ENCODE peak calls at places on chromosomes 1 and 21, in ten cellular contexts. U is AG10803; Q is NCI-H2081; K is iPS DF 6.9; L is lung microvascular endothelial cell; D is ascending aorta; J is retinal pigment epithelial cell; H is stimulated activated CD4-positive, alpha-beta T cell treated with anti-CD3 and anti-CD28 coated beads, Interleukin-15, amount 100 ng/mL, for 1 hour; B is activated CD8-positive, alpha-beta memory T cell treated with anti-CD3 and anti-CD28 coated beads, Interleukin-2, amount 10 ng/mL, durations not matched to agents 7 days and 5 days; G is left cardiac atrium. A is an unnamed sample.

GRCh38 chr1:183837062-183837461 is 32.1 kb downstream of the RGL1 start:
- DNase-seq in G (no peak), J (no peak), B (no peak), H (no peak), K (no peak), U (no peak), D (no peak), L (peak; percentile 46), Q (no peak), A (no peak)

GRCh38 chr1:62058951-62059350 is 135.7 kb upstream of the L1TD1 start:
- DNase-seq in G (no peak), H (no peak), K (no peak), L (no peak), J (no peak), D (no peak), B (no peak), Q (no peak), U (no peak), A (peak; percentile 52)

GRCh38 chr1:70264875-70265274 is 43.7 kb downstream of the SRSF11 start:
- DNase-seq in B (no peak), D (no peak), Q (no peak), U (no peak), G (no peak), L (peak; percentile 58), H (no peak), K (no peak), J (no peak), A (no peak)

GRCh38 chr21:46191257-46191685 is 7.0 kb upstream of the SPATC1L start:
- DNase-seq in L (peak; percentile 55), B (peak; percentile 31), U (peak; percentile 81), Q (no peak), G (peak; percentile 53), K (no peak), H (no peak), J (no peak), D (no peak), A (no peak)

GRCh38 chr1:216750031-216750627 is 26.9 kb upstream of the ESRRG start:
- DNase-seq in J (peak; percentile 31), D (no peak), B (no peak), K (peak; percentile 50), Q (peak; percentile 86), U (peak; percentile 57), G (no peak), H (no peak), L (peak; percentile 53), A (peak; percentile 69)

GRCh38 chr21:46509760-46510159 is 51.1 kb downstream of the DIP2A start:
- DNase-seq in L (no peak), Q (peak; percentile 89), K (no peak), B (no peak), J (peak; percentile 79), D (no peak), G (no peak), U (peak; percentile 4), H (no peak), A (peak; percentile 85)

GRCh38 chr1:19033926-19034680 is 77.6 kb upstream of the IFFO2 start:
- DNase-seq in J (no peak), D (no peak), G (no peak), L (no peak), K (no peak), U (peak; percentile 60), Q (no peak), B (no peak), H (no peak), A (no peak)

GRCh38 chr1:6501414-6501813 is 9.9 kb upstream of the PLEKHG5 start:
- DNase-seq in B (no peak), U (no peak), L (no peak), Q (no peak), J (no peak), D (no peak), K (no peak), G (no peak), H (no peak), A (no peak)

GRCh38 chr21:35075546-35075945 is 26.4 kb upstream of the RUNX1 start:
- DNase-seq in B (no peak), D (no peak), K (no peak), H (no peak), G (peak; percentile 31), J (no peak), L (no peak), Q (no peak), U (peak; percentile 62), A (no peak)

GRCh38 chr1:183461350-183461749 is 10.9 kb upstream of the SMG7 start:
- DNase-seq in D (no peak), J (no peak), B (no peak), K (peak; percentile 54), G (no peak), U (peak; percentile 6), L (peak; percentile 10), H (no peak), Q (no peak), A (peak; percentile 41)

GRCh38 chr1:207316622-207317510 is 4.6 kb upstream of the CD55 start:
- DNase-seq in K (no peak), B (no peak), G (no peak), Q (no peak), J (no peak), D (no peak), L (no peak), U (peak; percentile 27), H (no peak), A (peak; percentile 64)

GRCh38 chr1:186605762-186606350 is 74.4 kb downstream of the PTGS2 start:
- DNase-seq in D (no peak), H (no peak), K (peak; percentile 48), B (peak; percentile 49), U (peak; percentile 66), L (peak; percentile 78), J (no peak), Q (peak; percentile 56), G (peak; percentile 36), A (peak; percentile 40)

GRCh38 chr1:911875-912739 is 11.6 kb upstream of the SAMD11 start:
- DNase-seq in H (no peak), J (no peak), G (no peak), D (no peak), Q (no peak), B (no peak), L (no peak), U (no peak), K (no peak), A (no peak)

GRCh38 chr1:42837742-42838141 is 8.7 kb upstream of the ZNF691 start:
- DNase-seq in Q (no peak), G (no peak), K (no peak), D (no peak), U (no peak), J (no peak), H (no peak), L (no peak), B (no peak), A (no peak)

GRCh38 chr1:40036574-40036973 is 4.0 kb upstream of the CAP1 start:
- DNase-seq in B (no peak), Q (no peak), J (no peak), L (no peak), D (peak; percentile 46), U (peak; percentile 83), K (no peak), H (no peak), G (peak; percentile 88), A (no peak)

GRCh38 chr1:24498589-24498988 is 4.0 kb upstream of the RCAN3 start:
- DNase-seq in L (no peak), Q (no peak), K (no peak), D (no peak), J (no peak), G (no peak), U (no peak), B (peak; percentile 67), H (no peak), A (no peak)

GRCh38 chr21:39051561-39051949 is 131.7 kb downstream of the PSMG1 start:
- DNase-seq in B (no peak), L (no peak), K (no peak), J (no peak), D (no peak), Q (no peak), U (peak; percentile 71), H (no peak), G (no peak), A (no peak)

GRCh38 chr1:218330043-218330623 is 15.0 kb upstream of the TGFB2 start:
- DNase-seq in Q (peak; percentile 70), K (no peak), D (no peak), L (peak; percentile 73), J (no peak), G (no peak), U (peak; percentile 45), B (no peak), H (no peak), A (peak; percentile 48)

GRCh38 chr1:212515329-212515760 is 82.6 kb downstream of the NENF start:
- DNase-seq in U (no peak), Q (peak; percentile 63), K (no peak), J (peak; percentile 60), D (no peak), H (no peak), L (no peak), B (no peak), G (no peak), A (no peak)

GRCh38 chr1:212610575-212610967 is 2.0 kb downstream of the ATF3 start:
- DNase-seq in G (no peak), B (no peak), U (no peak), Q (no peak), H (no peak), L (no peak), D (no peak), J (no peak), K (no peak), A (peak; percentile 79)

GRCh38 chr1:53666566-53666965 is 72.4 kb downstream of the GLIS1 start:
- DNase-seq in K (no peak), Q (no peak), U (no peak), J (no peak), G (peak; percentile 2), B (no peak), D (no peak), L (no peak), H (no peak), A (no peak)

GRCh38 chr1:111987502-111987901 is 2.0 kb downstream of the KCND3 start:
- DNase-seq in K (no peak), J (no peak), L (no peak), H (no peak), B (no peak), D (no peak), U (no peak), Q (no peak), G (peak; percentile 55), A (no peak)

GRCh38 chr1:45730075-45730779 is 20.2 kb downstream of the IPP start:
- DNase-seq in U (no peak), D (no peak), Q (no peak), L (no peak), J (no peak), K (no peak), G (no peak), B (no peak), H (no peak), A (no peak)

GRCh38 chr1:117851687-117852086 is 77.7 kb downstream of the GDAP2 start:
- DNase-seq in G (no peak), H (no peak), D (no peak), Q (no peak), J (no peak), L (no peak), B (no peak), K (no peak), U (no peak), A (peak; percentile 14)

GRCh38 chr1:153360190-153360589 is 2.5 kb downstream of the S100A9 start:
- DNase-seq in U (no peak), G (no peak), K (no peak), H (no peak), Q (no peak), J (no peak), B (no peak), L (no peak), D (no peak), A (no peak)

GRCh38 chr1:116258668-116259419 is 114.2 kb upstream of the ATP1A1 start:
- DNase-seq in J (no peak), G (no peak), K (no peak), H (no peak), Q (no peak), B (no peak), L (no peak), U (no peak), D (no peak), A (peak; percentile 24)

GRCh38 chr1:205800973-205801703 is 11.9 kb downstream of the SLC41A1 start:
- DNase-seq in L (no peak), J (no peak), D (no peak), K (no peak), G (no peak), U (no peak), Q (peak; percentile 58), B (no peak), H (no peak), A (no peak)

GRCh38 chr1:170707959-170708666 is 44.2 kb downstream of the PRRX1 start:
- DNase-seq in Q (no peak), L (peak; percentile 77), U (peak; percentile 96), D (no peak), J (peak; percentile 95), H (no peak), G (no peak), K (no peak), B (no peak), A (no peak)